ENCODE peak calls at places on chromosomes 2 and 18, in six cellular contexts. O, I, B, L, E and D are unnamed samples.

GRCh38 chr2:157460384-157460837 is 16.5 kb upstream of the CYTIP start:
- DNase-seq in O (no peak), I (peak), B (no peak), L (no peak), E (peak), D (no peak)

GRCh38 chr2:219119422-219120043 is 41.1 kb downstream of the NHEJ1 start:
- DNase-seq in O (peak), I (peak), B (peak), L (peak), E (peak), D (peak)

GRCh38 chr2:205511666-205512065 is 170.6 kb upstream of the NRP2 start:
- DNase-seq in O (no peak), I (no peak), B (no peak), L (no peak), E (no peak), D (no peak)

GRCh38 chr18:42047721-42048120 is 92.7 kb downstream of the PIK3C3 start:
- DNase-seq in O (no peak), I (no peak), B (no peak), L (no peak), E (peak), D (no peak)

GRCh38 chr2:37982147-37982582 is 57.1 kb downstream of the RMDN2 start:
- DNase-seq in O (peak), I (peak), B (peak), L (peak), E (peak), D (peak)

GRCh38 chr2:66688951-66689350 is 254.0 kb downstream of the MEIS1 start:
- DNase-seq in O (no peak), I (no peak), B (no peak), L (no peak), E (no peak), D (no peak)

GRCh38 chr2:101464841-101465240 is 10.1 kb downstream of the RFX8 start:
- DNase-seq in O (no peak), I (no peak), B (no peak), L (no peak), E (peak), D (no peak)

GRCh38 chr2:61537590-61538178 is 472 bp downstream of the XPO1 start:
- DNase-seq in O (no peak), I (peak), B (no peak), L (no peak), E (no peak), D (no peak)

GRCh38 chr2:240836781-240837467 is 16.9 kb upstream of the KIF1A start:
- DNase-seq in O (no peak), I (no peak), B (no peak), L (peak), E (peak), D (peak)

GRCh38 chr2:63992061-63992685 is 27.1 kb downstream of the VPS54 start:
- DNase-seq in O (no peak), I (no peak), B (no peak), L (no peak), E (no peak), D (no peak)

GRCh38 chr2:168717790-168718502 is 84.5 kb upstream of the NOSTRIN start:
- DNase-seq in O (no peak), I (no peak), B (no peak), L (no peak), E (no peak), D (no peak)

GRCh38 chr2:10919776-10920606 is 8.3 kb downstream of the KCNF1 start:
- DNase-seq in O (no peak), I (peak), B (no peak), L (no peak), E (no peak), D (no peak)

GRCh38 chr2:177264209-177264538 is 353 bp downstream of the NFE2L2 start:
- DNase-seq in O (peak), I (no peak), B (no peak), L (no peak), E (peak), D (no peak)

GRCh38 chr2:62931536-62931935 is 119.1 kb upstream of the OTX1 start:
- DNase-seq in O (no peak), I (no peak), B (no peak), L (no peak), E (peak), D (no peak)

GRCh38 chr2:50754514-50754913 is 277.4 kb downstream of the NRXN1 start:
- DNase-seq in O (no peak), I (no peak), B (no peak), L (no peak), E (no peak), D (no peak)

GRCh38 chr2:152847067-152847466 is 128.6 kb downstream of the ARL6IP6 start:
- DNase-seq in O (no peak), I (no peak), B (no peak), L (no peak), E (peak), D (no peak)

GRCh38 chr2:209473930-209474419 is 50.1 kb downstream of the MAP2 start:
- DNase-seq in O (no peak), I (no peak), B (no peak), L (no peak), E (peak), D (no peak)